ENCODE peak calls at places on chromosome 3, in eight cellular contexts. One of them, this sample, is unnamed.

GRCh38 chr3:35946121-35946856 is 307.0 kb downstream of the ARPP21 start:
- DNase-seq in neural crest cell: no peak
- DNase-seq in NCI-H2081: peak
- DNase-seq in activated T-helper 1 cell treated with anti-CD3 and anti-CD28 coated beads, Interleukin-2, amount 50 U/mL, for 16 hours: no peak
- DNase-seq in LoVo: peak
- DNase-seq in amygdala: no peak
- DNase-seq in T-helper 2 cell: no peak
- DNase-seq in HuH-7.5: no peak
- DNase-seq in this sample: no peak

GRCh38 chr3:86950717-86951116 is 40.2 kb downstream of the VGLL3 start:
- DNase-seq in neural crest cell: no peak
- DNase-seq in NCI-H2081: no peak
- DNase-seq in activated T-helper 1 cell treated with anti-CD3 and anti-CD28 coated beads, Interleukin-2, amount 50 U/mL, for 16 hours: no peak
- DNase-seq in LoVo: no peak
- DNase-seq in amygdala: no peak
- DNase-seq in T-helper 2 cell: no peak
- DNase-seq in HuH-7.5: no peak
- DNase-seq in this sample: no peak

GRCh38 chr3:14175383-14176037 is 2.9 kb downstream of the XPC start:
- DNase-seq in neural crest cell: no peak
- DNase-seq in NCI-H2081: no peak
- DNase-seq in activated T-helper 1 cell treated with anti-CD3 and anti-CD28 coated beads, Interleukin-2, amount 50 U/mL, for 16 hours: peak
- DNase-seq in LoVo: no peak
- DNase-seq in amygdala: no peak
- DNase-seq in T-helper 2 cell: no peak
- DNase-seq in HuH-7.5: no peak
- DNase-seq in this sample: no peak

GRCh38 chr3:105594219-105594618 is 227.5 kb downstream of the ALCAM start:
- DNase-seq in neural crest cell: no peak
- DNase-seq in NCI-H2081: no peak
- DNase-seq in activated T-helper 1 cell treated with anti-CD3 and anti-CD28 coated beads, Interleukin-2, amount 50 U/mL, for 16 hours: no peak
- DNase-seq in LoVo: no peak
- DNase-seq in amygdala: no peak
- DNase-seq in T-helper 2 cell: no peak
- DNase-seq in HuH-7.5: no peak
- DNase-seq in this sample: no peak

GRCh38 chr3:14352002-14352627 is 50.3 kb upstream of the SLC6A6 start:
- DNase-seq in neural crest cell: no peak
- DNase-seq in NCI-H2081: no peak
- DNase-seq in activated T-helper 1 cell treated with anti-CD3 and anti-CD28 coated beads, Interleukin-2, amount 50 U/mL, for 16 hours: no peak
- DNase-seq in LoVo: no peak
- DNase-seq in amygdala: no peak
- DNase-seq in T-helper 2 cell: no peak
- DNase-seq in HuH-7.5: no peak
- DNase-seq in this sample: no peak

GRCh38 chr3:129908417-129908816 is 14.9 kb upstream of the TMCC1 start:
- DNase-seq in neural crest cell: no peak
- DNase-seq in NCI-H2081: no peak
- DNase-seq in activated T-helper 1 cell treated with anti-CD3 and anti-CD28 coated beads, Interleukin-2, amount 50 U/mL, for 16 hours: no peak
- DNase-seq in LoVo: peak
- DNase-seq in amygdala: no peak
- DNase-seq in T-helper 2 cell: no peak
- DNase-seq in HuH-7.5: peak
- DNase-seq in this sample: no peak

GRCh38 chr3:186515115-186515514 is 29.1 kb downstream of the CRYGS start:
- DNase-seq in neural crest cell: no peak
- DNase-seq in NCI-H2081: no peak
- DNase-seq in activated T-helper 1 cell treated with anti-CD3 and anti-CD28 coated beads, Interleukin-2, amount 50 U/mL, for 16 hours: no peak
- DNase-seq in LoVo: no peak
- DNase-seq in amygdala: no peak
- DNase-seq in T-helper 2 cell: no peak
- DNase-seq in HuH-7.5: no peak
- DNase-seq in this sample: no peak

GRCh38 chr3:149751551-149751950 is 738 bp downstream of the COMMD2 start:
- DNase-seq in neural crest cell: no peak
- DNase-seq in NCI-H2081: no peak
- DNase-seq in activated T-helper 1 cell treated with anti-CD3 and anti-CD28 coated beads, Interleukin-2, amount 50 U/mL, for 16 hours: no peak
- DNase-seq in LoVo: no peak
- DNase-seq in amygdala: no peak
- DNase-seq in T-helper 2 cell: no peak
- DNase-seq in HuH-7.5: no peak
- DNase-seq in this sample: no peak

GRCh38 chr3:152270145-152270870 is 1.6 kb downstream of the MBNL1 start:
- DNase-seq in neural crest cell: no peak
- DNase-seq in NCI-H2081: peak
- DNase-seq in activated T-helper 1 cell treated with anti-CD3 and anti-CD28 coated beads, Interleukin-2, amount 50 U/mL, for 16 hours: no peak
- DNase-seq in LoVo: no peak
- DNase-seq in amygdala: peak
- DNase-seq in T-helper 2 cell: no peak
- DNase-seq in HuH-7.5: no peak
- DNase-seq in this sample: no peak

GRCh38 chr3:123113889-123114450 is 47.1 kb downstream of the PDIA5 start:
- DNase-seq in neural crest cell: no peak
- DNase-seq in NCI-H2081: no peak
- DNase-seq in activated T-helper 1 cell treated with anti-CD3 and anti-CD28 coated beads, Interleukin-2, amount 50 U/mL, for 16 hours: no peak
- DNase-seq in LoVo: no peak
- DNase-seq in amygdala: no peak
- DNase-seq in T-helper 2 cell: no peak
- DNase-seq in HuH-7.5: no peak
- DNase-seq in this sample: no peak

GRCh38 chr3:105798381-105798934 is 70.4 kb downstream of the CBLB start:
- DNase-seq in neural crest cell: no peak
- DNase-seq in NCI-H2081: no peak
- DNase-seq in activated T-helper 1 cell treated with anti-CD3 and anti-CD28 coated beads, Interleukin-2, amount 50 U/mL, for 16 hours: no peak
- DNase-seq in LoVo: no peak
- DNase-seq in amygdala: no peak
- DNase-seq in T-helper 2 cell: no peak
- DNase-seq in HuH-7.5: no peak
- DNase-seq in this sample: no peak

GRCh38 chr3:186732169-186732766 is 15.1 kb downstream of the KNG1 start:
- DNase-seq in neural crest cell: no peak
- DNase-seq in NCI-H2081: no peak
- DNase-seq in activated T-helper 1 cell treated with anti-CD3 and anti-CD28 coated beads, Interleukin-2, amount 50 U/mL, for 16 hours: no peak
- DNase-seq in LoVo: no peak
- DNase-seq in amygdala: no peak
- DNase-seq in T-helper 2 cell: no peak
- DNase-seq in HuH-7.5: no peak
- DNase-seq in this sample: no peak

GRCh38 chr3:191136347-191136746 is 62.7 kb upstream of the OSTN start:
- DNase-seq in neural crest cell: no peak
- DNase-seq in NCI-H2081: no peak
- DNase-seq in activated T-helper 1 cell treated with anti-CD3 and anti-CD28 coated beads, Interleukin-2, amount 50 U/mL, for 16 hours: no peak
- DNase-seq in LoVo: no peak
- DNase-seq in amygdala: no peak
- DNase-seq in T-helper 2 cell: no peak
- DNase-seq in HuH-7.5: no peak
- DNase-seq in this sample: no peak

GRCh38 chr3:123778991-123779622 is 105.0 kb downstream of the MYLK start:
- DNase-seq in neural crest cell: no peak
- DNase-seq in NCI-H2081: no peak
- DNase-seq in activated T-helper 1 cell treated with anti-CD3 and anti-CD28 coated beads, Interleukin-2, amount 50 U/mL, for 16 hours: no peak
- DNase-seq in LoVo: no peak
- DNase-seq in amygdala: no peak
- DNase-seq in T-helper 2 cell: no peak
- DNase-seq in HuH-7.5: no peak
- DNase-seq in this sample: no peak

GRCh38 chr3:4906107-4906621 is 73.1 kb upstream of the BHLHE40 start:
- DNase-seq in neural crest cell: no peak
- DNase-seq in NCI-H2081: peak
- DNase-seq in activated T-helper 1 cell treated with anti-CD3 and anti-CD28 coated beads, Interleukin-2, amount 50 U/mL, for 16 hours: no peak
- DNase-seq in LoVo: no peak
- DNase-seq in amygdala: no peak
- DNase-seq in T-helper 2 cell: no peak
- DNase-seq in HuH-7.5: no peak
- DNase-seq in this sample: peak

GRCh38 chr3:148999806-149000205 is 8.5 kb downstream of the GYG1 start:
- DNase-seq in neural crest cell: no peak
- DNase-seq in NCI-H2081: no peak
- DNase-seq in activated T-helper 1 cell treated with anti-CD3 and anti-CD28 coated beads, Interleukin-2, amount 50 U/mL, for 16 hours: no peak
- DNase-seq in LoVo: no peak
- DNase-seq in amygdala: no peak
- DNase-seq in T-helper 2 cell: no peak
- DNase-seq in HuH-7.5: no peak
- DNase-seq in this sample: no peak

GRCh38 chr3:52408466-52408865 is 36.4 kb downstream of the SEMA3G start:
- DNase-seq in neural crest cell: no peak
- DNase-seq in NCI-H2081: no peak
- DNase-seq in activated T-helper 1 cell treated with anti-CD3 and anti-CD28 coated beads, Interleukin-2, amount 50 U/mL, for 16 hours: no peak
- DNase-seq in LoVo: no peak
- DNase-seq in amygdala: no peak
- DNase-seq in T-helper 2 cell: no peak
- DNase-seq in HuH-7.5: no peak
- DNase-seq in this sample: no peak

GRCh38 chr3:8964436-8965370 is 1.4 kb upstream of the RAD18 start:
- DNase-seq in neural crest cell: no peak
- DNase-seq in NCI-H2081: no peak
- DNase-seq in activated T-helper 1 cell treated with anti-CD3 and anti-CD28 coated beads, Interleukin-2, amount 50 U/mL, for 16 hours: no peak
- DNase-seq in LoVo: peak
- DNase-seq in amygdala: no peak
- DNase-seq in T-helper 2 cell: no peak
- DNase-seq in HuH-7.5: no peak
- DNase-seq in this sample: no peak

GRCh38 chr3:194095464-194095863 is 40.5 kb upstream of the HES1 start:
- DNase-seq in neural crest cell: no peak
- DNase-seq in NCI-H2081: peak
- DNase-seq in activated T-helper 1 cell treated with anti-CD3 and anti-CD28 coated beads, Interleukin-2, amount 50 U/mL, for 16 hours: no peak
- DNase-seq in LoVo: no peak
- DNase-seq in amygdala: no peak
- DNase-seq in T-helper 2 cell: no peak
- DNase-seq in HuH-7.5: no peak
- DNase-seq in this sample: peak